ENCODE peak calls at places on chromosome 20, in four cellular contexts. T is cardiac fibroblast, X is choroid plexus epithelial cell, D is IMR-90. C is an unnamed sample.

GRCh38 chr20:47466193-47466592 is 35.5 kb upstream of the NCOA3 start:
- DNase-seq in T (peak; percentile 56), X (peak; percentile 13), D (no peak), C (no peak)

GRCh38 chr20:57983082-57983481 is 245.4 kb downstream of the ANKRD60 start:
- DNase-seq in T (no peak), X (no peak), D (no peak), C (no peak)

GRCh38 chr20:59723607-59724456 is 119.5 kb downstream of the PHACTR3 start:
- DNase-seq in T (no peak), X (no peak), D (no peak), C (no peak)

GRCh38 chr20:57398901-57399535 is 7.8 kb downstream of the RBM38 start:
- DNase-seq in T (no peak), X (no peak), D (no peak), C (no peak)

GRCh38 chr20:57003012-57003411 is 263.4 kb downstream of the BMP7 start:
- DNase-seq in T (no peak), X (no peak), D (no peak), C (no peak)

GRCh38 chr20:11672959-11673358 is 244.7 kb upstream of the BTBD3 start:
- DNase-seq in T (no peak), X (no peak), D (no peak), C (no peak)

GRCh38 chr20:36217226-36217625 is 19.1 kb upstream of the AAR2 start:
- DNase-seq in T (no peak), X (no peak), D (no peak), C (no peak)

GRCh38 chr20:40588891-40589290 is 100.1 kb downstream of the MAFB start:
- DNase-seq in T (no peak), X (no peak), D (no peak), C (no peak)

DNA sequence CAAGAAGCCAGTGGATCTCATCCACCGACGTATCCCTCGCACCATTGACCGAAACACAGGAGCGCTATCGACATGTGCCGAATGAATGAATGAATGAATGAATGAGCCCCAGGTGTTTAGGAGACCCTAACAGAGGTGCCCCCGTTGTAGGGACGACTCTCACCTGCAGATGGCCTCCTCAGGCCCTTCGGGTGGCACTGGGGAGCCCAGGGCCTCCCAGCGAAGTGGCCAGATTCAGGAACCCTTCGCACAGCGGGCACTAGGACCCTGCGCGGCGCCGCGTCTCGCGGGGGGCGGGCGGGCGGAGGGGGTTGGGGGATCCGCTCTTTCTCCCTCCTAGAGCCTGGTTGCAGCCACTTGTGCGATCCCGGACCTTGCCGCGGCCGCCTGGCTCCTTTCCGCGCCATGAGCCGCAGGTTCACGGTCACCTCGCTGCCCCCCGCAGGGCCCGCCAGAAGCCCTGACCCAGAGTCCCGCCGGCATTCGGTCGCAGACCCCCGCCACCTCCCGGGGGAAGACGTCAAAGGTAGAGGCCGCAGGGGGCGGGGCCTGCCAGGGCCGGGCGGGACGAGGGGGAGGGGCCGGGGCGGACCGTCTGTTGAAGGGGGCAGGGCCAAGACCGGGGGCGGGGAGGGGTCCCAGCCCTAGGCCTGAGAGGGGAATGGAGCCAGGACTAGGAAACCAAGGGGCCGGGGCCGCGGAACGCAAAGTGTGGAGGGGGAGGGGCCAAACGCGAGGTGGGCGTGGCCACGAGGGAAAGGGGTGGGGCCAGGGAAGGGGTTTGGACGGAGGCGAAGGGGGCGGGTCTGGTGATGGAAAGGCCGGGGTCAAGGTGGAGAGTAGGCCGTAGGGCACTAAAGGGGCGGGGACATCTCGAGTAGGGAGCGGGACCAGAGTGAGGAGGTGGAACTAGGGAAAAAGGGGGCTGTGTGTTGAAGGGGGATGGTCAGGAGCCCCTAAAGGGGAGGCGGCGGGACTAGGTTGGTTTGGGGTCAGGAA is 7.4 kb upstream of the SLC12A5 start:
- DNase-seq in T (no peak), X (no peak), D (no peak), C (no peak)
- H3K4me3 ChIP-seq in T (peak overlapping the region; percentile 42), X (peak overlapping the region; percentile 53), D (peak overlapping the region; percentile 49), C (peak overlapping the region; percentile 32)

GRCh38 chr20:37518606-37519507 is 2.2 kb upstream of the NNAT start:
- DNase-seq in T (peak; percentile 30), X (peak; percentile 83), D (no peak), C (peak; percentile 64)
- TF ChIP-seq CTCF in T (no peak), X (no peak), D (no peak), C (no peak)

GRCh38 chr20:49267327-49267726 is 10.5 kb downstream of the ZNFX1 start:
- DNase-seq in T (no peak), X (no peak), D (no peak), C (no peak)

GRCh38 chr20:49270177-49270576 is 7.7 kb downstream of the ZNFX1 start:
- DNase-seq in T (peak; percentile 48), X (no peak), D (peak; percentile 39), C (no peak)

GRCh38 chr20:49272654-49273053 is 5.2 kb downstream of the ZNFX1 start:
- DNase-seq in T (no peak), X (no peak), D (no peak), C (no peak)

GRCh38 chr20:49270736-49271135 is 7.1 kb downstream of the ZNFX1 start:
- DNase-seq in T (no peak), X (no peak), D (no peak), C (no peak)

GRCh38 chr20:49268600-49269365 is 9.1 kb downstream of the ZNFX1 start:
- DNase-seq in T (peak; percentile 39), X (peak; percentile 72), D (peak; percentile 81), C (peak; percentile 46)
- H3K4me3 ChIP-seq in T (no peak overlapping the region), X (no peak overlapping the region), D (no peak overlapping the region), C (no peak overlapping the region)

GRCh38 chr20:46348231-46348803 is 40.0 kb upstream of the CDH22 start:
- DNase-seq in T (peak; percentile 62), X (peak; percentile 75), D (peak; percentile 22), C (peak; percentile 39)
- TF ChIP-seq CTCF in T (peak; percentile 22), X (peak; percentile 73), D (no peak), C (peak; percentile 35)

GRCh38 chr20:63007722-63008488 is 1.1 kb upstream of the BHLHE23 start:
- DNase-seq in T (no peak), X (no peak), D (no peak), C (no peak)

GRCh38 chr20:63008541-63009043 is 1.8 kb upstream of the BHLHE23 start:
- DNase-seq in T (no peak), X (no peak), D (no peak), C (no peak)

GRCh38 chr20:63005862-63006564 is 751 bp downstream of the BHLHE23 start:
- DNase-seq in T (peak; percentile 18), X (peak; percentile 19), D (peak; percentile 10), C (no peak)

GRCh38 chr20:63006611-63007471 is at the start of gene BHLHE23:
- DNase-seq in T (no peak), X (no peak), D (no peak), C (no peak)

GRCh38 chr20:63007472-63007721 is 633 bp upstream of the BHLHE23 start:
- DNase-seq in T (no peak), X (no peak), D (no peak), C (no peak)
- H3K4me3 ChIP-seq in T (no peak overlapping the region), X (no peak overlapping the region), D (no peak overlapping the region), C (no peak overlapping the region)

DNA sequence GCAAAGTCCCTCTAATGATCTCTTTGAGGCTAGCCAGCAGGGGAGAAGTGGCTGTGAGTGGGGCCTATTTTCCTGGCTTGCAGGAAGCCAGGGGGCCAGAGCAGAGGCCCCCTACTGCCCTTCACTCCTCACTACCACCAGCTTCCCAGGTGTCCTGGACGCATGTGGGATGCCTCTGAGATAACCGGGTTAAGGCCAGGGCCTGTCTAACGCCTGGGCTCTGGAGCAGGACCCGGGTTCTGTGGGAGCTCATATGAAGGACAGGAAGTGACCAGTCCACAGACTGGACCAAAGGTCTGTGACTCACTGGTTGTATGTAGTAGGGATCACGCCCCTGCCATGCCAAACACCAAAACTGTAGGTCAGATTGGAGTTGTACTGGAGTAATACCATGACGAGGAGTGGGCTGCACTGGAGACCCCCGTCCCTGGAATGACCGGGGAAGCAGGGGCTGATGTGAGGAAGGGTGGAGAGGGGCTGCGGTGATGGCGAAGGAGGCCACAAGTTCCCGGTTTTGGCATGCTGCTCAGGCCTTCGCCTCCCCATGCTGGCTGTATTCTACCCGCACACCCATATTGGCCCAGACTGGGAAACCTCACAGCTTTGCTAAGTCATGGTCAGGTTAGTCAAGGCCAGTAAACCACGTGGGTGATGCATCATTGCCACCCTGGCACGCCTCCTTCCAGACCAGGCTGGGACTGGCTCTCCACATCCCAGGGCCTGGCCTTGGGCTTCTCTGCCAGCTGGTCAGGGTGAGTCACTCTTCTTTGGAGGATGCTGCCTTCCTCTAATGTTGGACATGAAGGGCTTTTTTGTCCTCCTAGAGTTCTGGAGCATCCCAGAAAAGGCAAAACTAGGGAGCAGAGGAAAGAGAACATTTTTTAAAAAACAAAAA is 54.0 kb downstream of the PCNA start:
- DNase-seq in T (peak; percentile 96), X (peak; percentile 85), D (peak; percentile 97), C (peak; percentile 94)
- TF ChIP-seq CTCF in T (no peak), X (no peak), D (no peak), C (no peak)

DNA sequence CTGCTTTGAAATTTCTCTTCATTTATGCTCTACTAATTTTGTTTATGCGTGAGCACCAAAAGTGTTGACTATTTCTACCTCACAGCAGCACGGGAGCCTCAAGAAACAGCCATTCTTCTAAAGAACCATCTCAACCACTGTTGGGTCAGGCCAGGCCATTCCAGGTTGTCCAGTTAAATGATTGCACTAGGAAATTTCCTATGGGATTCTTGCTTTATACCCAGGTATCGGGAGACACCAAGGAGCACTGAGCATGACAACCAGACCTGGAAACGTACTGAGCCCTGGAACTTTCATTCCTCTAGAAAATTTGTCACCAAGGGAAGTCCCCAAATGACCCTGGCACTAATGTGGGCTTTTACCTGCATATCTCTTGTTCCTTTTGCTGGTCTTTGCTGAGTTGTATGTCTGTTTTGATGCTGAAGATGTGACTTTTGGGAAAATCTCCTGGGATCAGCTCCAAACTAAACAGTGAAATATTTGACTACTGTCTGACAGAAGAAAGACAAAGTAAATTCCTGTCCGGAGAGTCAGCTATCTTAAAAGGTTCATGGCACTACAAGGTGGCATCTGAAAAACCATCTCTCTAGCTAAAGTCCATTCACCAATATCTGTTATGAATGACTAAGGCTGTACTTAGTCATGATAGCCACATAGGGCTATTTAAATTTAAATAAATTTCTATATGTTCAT is 70.5 kb downstream of the SNAP25 start:
- DNase-seq in T (no peak), X (no peak), D (no peak), C (no peak)
- H3K4me3 ChIP-seq in T (no peak overlapping the region), X (no peak overlapping the region), D (no peak overlapping the region), C (no peak overlapping the region)

GRCh38 chr20:9884666-9885065 is 45.8 kb upstream of the PAK5 start:
- DNase-seq in T (no peak), X (no peak), D (peak; percentile 1), C (no peak)
- TF ChIP-seq CTCF in T (no peak), X (no peak), D (no peak), C (no peak)